ENCODE peak calls at places on chromosomes 12 and 14, in six cellular contexts. L, H, I, N, J and T are unnamed samples.

GRCh38 chr14:64324461-64325255 is 30.5 kb upstream of the ESR2 start:
- DNase-seq in H (no peak), I (no peak), J (no peak), L (no peak), N (no peak), T (no peak)

GRCh38 chr14:52299692-52300278 is 14.3 kb upstream of the PTGER2 start:
- DNase-seq in L (no peak), I (peak; percentile 31), J (no peak), N (peak; percentile 66), H (no peak), T (peak; percentile 59)

GRCh38 chr12:110280784-110281548 is at the start of gene ATP2A2:
- DNase-seq in I (peak; percentile 63), L (peak; percentile 82), H (peak; percentile 97), J (peak; percentile 89), N (peak; percentile 91), T (peak; percentile 98)

GRCh38 chr12:26196424-26196722 is 1.0 kb downstream of the SSPN start:
- DNase-seq in J (no peak), H (no peak), N (no peak), I (no peak), L (no peak), T (peak; percentile 16)

GRCh38 chr14:21191809-21192446 is 36.1 kb upstream of the OR5AU1 start:
- DNase-seq in L (peak; percentile 86), N (peak; percentile 94), H (peak; percentile 95), J (peak; percentile 68), I (peak; percentile 35), T (peak; percentile 82)

GRCh38 chr12:51517800-51518199 is 73.2 kb upstream of the SCN8A start:
- DNase-seq in I (no peak), L (no peak), H (no peak), N (peak; percentile 65), J (no peak), T (no peak)

GRCh38 chr12:64450711-64451486 is 1.0 kb upstream of the TBK1 start:
- DNase-seq in L (no peak), I (no peak), N (peak; percentile 57), J (no peak), H (peak; percentile 28), T (peak; percentile 28)

GRCh38 chr12:26374934-26375333 is 179.6 kb downstream of the SSPN start:
- DNase-seq in N (no peak), H (no peak), J (no peak), L (no peak), I (no peak), T (no peak)

GRCh38 chr12:104649217-104649834 is 192.6 kb downstream of the CHST11 start:
- DNase-seq in L (no peak), J (no peak), N (no peak), H (no peak), I (no peak), T (no peak)

GRCh38 chr12:11973396-11973795 is 97.3 kb upstream of the BCL2L14 start:
- DNase-seq in H (no peak), J (no peak), L (no peak), N (no peak), I (no peak), T (no peak)

GRCh38 chr12:18967814-18968213 is 161.7 kb upstream of the PLEKHA5 start:
- DNase-seq in I (no peak), L (no peak), H (no peak), N (no peak), J (no peak), T (no peak)

GRCh38 chr14:95705518-95705917 is 8.4 kb downstream of the TCL1A start:
- DNase-seq in H (no peak), L (no peak), N (no peak), J (no peak), I (no peak), T (no peak)

GRCh38 chr14:61461808-61462275 is 140.5 kb downstream of the PRKCH start:
- DNase-seq in N (peak; percentile 80), J (no peak), I (peak; percentile 34), L (peak; percentile 43), H (no peak), T (peak; percentile 44)

GRCh38 chr12:6285063-6285477 is 25.4 kb upstream of the PLEKHG6 start:
- DNase-seq in H (peak; percentile 84), N (peak; percentile 85), L (peak; percentile 85), J (peak; percentile 75), I (no peak), T (peak; percentile 91)

GRCh38 chr14:73283592-73284379 is 46.5 kb downstream of the PAPLN start:
- DNase-seq in I (no peak), L (no peak), J (no peak), H (no peak), N (peak; percentile 84), T (no peak)

GRCh38 chr14:57066887-57067513 is 201.7 kb downstream of the EXOC5 start:
- DNase-seq in J (no peak), N (peak; percentile 83), L (peak; percentile 78), I (peak; percentile 12), H (no peak), T (peak; percentile 60)

GRCh38 chr14:95452176-95452889 is 64.1 kb downstream of the SYNE3 start:
- DNase-seq in N (peak; percentile 65), I (no peak), H (no peak), J (no peak), L (peak; percentile 60), T (peak; percentile 56)

GRCh38 chr12:51351913-51352532 is 5.5 kb upstream of the CELA1 start:
- DNase-seq in L (peak; percentile 90), J (no peak), H (no peak), N (peak; percentile 94), I (peak; percentile 27), T (peak; percentile 38)

GRCh38 chr14:70754989-70755388 is 54.3 kb downstream of the MAP3K9 start:
- DNase-seq in I (peak; percentile 74), N (no peak), L (no peak), H (no peak), J (no peak), T (no peak)

GRCh38 chr12:49750027-49750977 is 8.9 kb downstream of the TMBIM6 start:
- DNase-seq in H (no peak), I (peak; percentile 54), L (no peak), N (peak; percentile 49), J (no peak), T (no peak)

DNA sequence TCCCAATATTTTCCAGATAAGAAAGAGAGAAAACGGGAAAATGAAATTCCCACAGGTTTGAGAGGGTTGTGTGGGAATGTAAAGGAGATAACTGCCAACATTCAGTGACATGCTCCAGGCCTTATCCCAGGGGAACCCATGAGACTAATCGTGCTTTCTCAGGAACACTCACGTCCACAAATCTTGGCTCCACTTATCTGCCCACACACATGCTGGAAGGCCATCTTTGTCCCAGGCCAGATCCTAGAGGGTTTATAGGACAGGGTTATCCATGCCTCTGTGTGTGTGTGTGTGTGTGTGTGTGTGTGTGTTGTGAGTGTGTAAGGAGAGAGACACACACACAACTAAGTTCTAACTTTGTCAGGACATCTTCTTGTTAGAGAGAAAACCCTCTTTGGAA is 182.2 kb upstream of the E2F7 start:
- DNase-seq in I (no peak), L (no peak), J (no peak), N (no peak), H (no peak), T (no peak)
- TF ChIP-seq POLR2AphosphoS5 in I (no peak), L (no peak), J (no peak), N (no peak), H (no peak), T (no peak)

DNA sequence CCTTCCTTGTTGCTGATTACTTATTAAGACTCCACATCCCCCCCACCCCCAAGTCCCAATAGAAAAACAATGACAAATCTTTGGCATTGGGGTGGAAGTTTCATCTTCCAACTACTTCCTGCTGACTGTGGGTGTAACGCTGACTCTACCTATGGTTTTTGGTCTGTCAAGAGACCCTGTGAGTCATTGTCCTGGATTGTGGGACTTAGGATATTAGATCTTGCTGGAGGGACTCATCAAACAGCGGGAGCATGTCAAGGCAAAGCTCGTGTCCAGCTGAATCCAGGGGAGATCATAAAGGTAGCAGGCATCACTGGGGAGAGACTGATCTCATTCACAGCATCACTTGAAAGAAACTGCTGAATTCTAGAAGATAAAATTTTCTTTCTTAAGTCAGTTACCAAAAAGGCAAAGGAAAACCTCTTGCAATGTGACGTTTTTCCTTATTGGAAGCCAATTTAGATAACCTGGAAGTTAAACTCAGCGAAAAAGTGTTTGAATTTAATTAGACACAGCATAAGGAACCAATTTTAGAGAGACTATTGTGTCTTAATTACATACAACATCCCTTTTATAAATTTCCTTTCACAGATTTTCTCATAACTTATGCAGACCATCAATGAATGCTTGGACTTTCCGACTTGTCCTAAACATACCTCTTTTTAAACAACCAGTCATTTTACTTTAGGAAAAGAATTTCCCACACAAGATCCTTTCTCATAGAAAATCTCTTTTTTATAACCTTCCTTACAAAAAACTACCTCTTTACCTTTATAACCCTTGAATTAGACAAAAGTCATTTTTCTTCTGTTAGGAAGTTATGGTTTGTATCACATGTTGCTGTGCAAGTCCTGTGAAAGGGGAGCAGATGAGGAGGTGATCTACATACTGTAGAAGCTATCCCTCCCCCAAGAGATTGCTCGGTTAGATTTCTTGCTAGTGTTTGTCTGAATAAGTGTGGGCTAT is 94.6 kb upstream of the SCAF11 start:
- DNase-seq in N (peak; percentile 65), I (no peak), L (no peak), J (no peak), H (no peak), T (no peak)
- H3K4me3 ChIP-seq in N (no peak overlapping the region), I (no peak overlapping the region), L (no peak overlapping the region), J (no peak overlapping the region), H (no peak overlapping the region), T (no peak overlapping the region)

GRCh38 chr12:121932176-121932536 is 13.8 kb downstream of the CFAP251 start:
- DNase-seq in N (no peak), H (no peak), L (no peak), J (peak; percentile 14), I (no peak), T (no peak)

GRCh38 chr12:121934318-121934682 is 15.9 kb downstream of the CFAP251 start:
- DNase-seq in L (no peak), H (no peak), I (no peak), J (no peak), N (no peak), T (no peak)

GRCh38 chr12:121932914-121933521 is 14.6 kb downstream of the CFAP251 start:
- DNase-seq in J (peak; percentile 27), I (no peak), L (no peak), N (no peak), H (no peak), T (no peak)

GRCh38 chr12:121930862-121931261 is 12.5 kb downstream of the CFAP251 start:
- DNase-seq in I (no peak), L (no peak), N (no peak), J (peak; percentile 33), H (no peak), T (no peak)

GRCh38 chr12:121933522-121934317 is 15.3 kb downstream of the CFAP251 start:
- DNase-seq in I (no peak), H (no peak), L (no peak), N (peak; percentile 83), J (peak; percentile 37), T (no peak)
- TF ChIP-seq POLR2AphosphoS5 in I (no peak), H (no peak), L (no peak), N (no peak), J (no peak), T (no peak)

GRCh38 chr12:118016424-118017264 is at the start of gene RFC5:
- DNase-seq in H (peak; percentile 99), I (peak; percentile 92), J (peak; percentile 98), L (peak; percentile 99), N (peak; percentile 100), T (peak; percentile 98)

GRCh38 chr12:118020036-118020435 is 3.5 kb downstream of the RFC5 start:
- DNase-seq in H (no peak), J (no peak), L (no peak), N (no peak), I (no peak), T (no peak)

GRCh38 chr12:118015944-118016343 is 559 bp upstream of the RFC5 start:
- DNase-seq in N (no peak), L (no peak), H (no peak), J (no peak), I (no peak), T (no peak)

GRCh38 chr12:118015306-118015705 is 1.2 kb upstream of the RFC5 start:
- DNase-seq in I (no peak), J (no peak), N (no peak), H (no peak), L (no peak), T (no peak)

GRCh38 chr12:118017926-118018325 is 1.4 kb downstream of the RFC5 start:
- DNase-seq in J (no peak), I (no peak), L (no peak), N (no peak), H (no peak), T (no peak)
- H3K4me3 ChIP-seq in J (no peak overlapping the region), I (peak overlapping the region; percentile 86), L (peak overlapping the region; percentile 88), N (peak overlapping the region; percentile 98), H (no peak overlapping the region), T (no peak overlapping the region)